ENCODE peak calls at places on chromosomes 1 and 21, in six cellular contexts. One of them, this sample, is unnamed.

GRCh38 chr1:67118191-67118590 is 16.6 kb downstream of the C1orf141 start:
- DNase-seq in astrocyte of the spinal cord: no peak
- DNase-seq in fibroblast of the aortic adventitia: no peak
- DNase-seq in AG09309: no peak
- DNase-seq in psoas muscle: no peak
- DNase-seq in uterus: no peak
- DNase-seq in this sample: no peak

GRCh38 chr1:34796990-34797389 is 4.2 kb downstream of the GJA4 start:
- DNase-seq in fibroblast of the aortic adventitia: no peak
- DNase-seq in uterus: no peak
- DNase-seq in psoas muscle: no peak
- DNase-seq in AG09309: no peak
- DNase-seq in astrocyte of the spinal cord: no peak
- DNase-seq in this sample: no peak

GRCh38 chr1:157994704-157995540 is 1.5 kb downstream of the KIRREL1 start:
- DNase-seq in uterus: peak
- DNase-seq in fibroblast of the aortic adventitia: peak
- DNase-seq in psoas muscle: peak
- DNase-seq in astrocyte of the spinal cord: peak
- DNase-seq in AG09309: no peak
- DNase-seq in this sample: no peak

GRCh38 chr1:167687919-167688519 is 33.8 kb upstream of the MPZL1 start:
- DNase-seq in uterus: peak
- DNase-seq in psoas muscle: no peak
- DNase-seq in fibroblast of the aortic adventitia: peak
- DNase-seq in AG09309: peak
- DNase-seq in astrocyte of the spinal cord: peak
- DNase-seq in this sample: no peak

GRCh38 chr1:211258310-211258755 is 833 bp upstream of the RCOR3 start:
- DNase-seq in AG09309: no peak
- DNase-seq in fibroblast of the aortic adventitia: peak
- DNase-seq in uterus: peak
- DNase-seq in psoas muscle: peak
- DNase-seq in astrocyte of the spinal cord: peak
- DNase-seq in this sample: peak

GRCh38 chr1:97797403-97798183 is 123.2 kb downstream of the DPYD start:
- DNase-seq in psoas muscle: no peak
- DNase-seq in fibroblast of the aortic adventitia: peak
- DNase-seq in AG09309: no peak
- DNase-seq in astrocyte of the spinal cord: peak
- DNase-seq in uterus: peak
- DNase-seq in this sample: no peak

GRCh38 chr21:37193676-37194075 is 73.5 kb downstream of the VPS26C start:
- DNase-seq in psoas muscle: no peak
- DNase-seq in astrocyte of the spinal cord: no peak
- DNase-seq in AG09309: no peak
- DNase-seq in fibroblast of the aortic adventitia: no peak
- DNase-seq in uterus: no peak
- DNase-seq in this sample: no peak

GRCh38 chr21:34621434-34622000 is 6.6 kb upstream of the RCAN1 start:
- DNase-seq in astrocyte of the spinal cord: no peak
- DNase-seq in psoas muscle: no peak
- DNase-seq in fibroblast of the aortic adventitia: no peak
- DNase-seq in uterus: no peak
- DNase-seq in AG09309: no peak
- DNase-seq in this sample: no peak

DNA sequence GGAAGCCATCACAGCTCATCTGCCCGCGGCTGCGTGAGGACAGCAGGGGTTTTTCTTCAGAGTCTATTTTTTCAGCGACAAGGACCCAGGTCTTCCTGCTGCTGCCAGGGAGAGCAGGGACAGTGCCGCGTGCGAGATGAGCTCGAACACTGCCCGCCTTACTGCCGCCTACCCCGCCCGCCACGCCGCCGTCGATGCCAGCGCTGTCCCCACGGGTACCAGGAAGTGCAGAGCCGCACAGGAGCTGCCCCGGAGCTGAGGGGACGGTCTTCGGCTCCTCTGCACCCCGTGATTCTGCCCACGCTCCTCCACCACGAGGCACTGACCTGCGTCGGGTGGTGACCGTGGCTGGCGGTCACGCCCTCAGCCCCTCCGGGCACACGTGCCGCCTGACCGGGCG is 79.1 kb downstream of the SKI start:
- DNase-seq in AG09309: no peak
- DNase-seq in astrocyte of the spinal cord: no peak
- DNase-seq in fibroblast of the aortic adventitia: no peak
- DNase-seq in uterus: no peak
- DNase-seq in psoas muscle: no peak
- DNase-seq in this sample: no peak
- TF ChIP-seq CTCF in AG09309: no peak
- TF ChIP-seq CTCF in astrocyte of the spinal cord: no peak
- TF ChIP-seq CTCF in fibroblast of the aortic adventitia: no peak
- TF ChIP-seq CTCF in uterus: no peak
- TF ChIP-seq CTCF in psoas muscle: no peak
- TF ChIP-seq CTCF in this sample: no peak

GRCh38 chr1:202596638-202597037 is 113.6 kb downstream of the SYT2 start:
- DNase-seq in fibroblast of the aortic adventitia: no peak
- DNase-seq in psoas muscle: no peak
- DNase-seq in uterus: no peak
- DNase-seq in astrocyte of the spinal cord: no peak
- DNase-seq in AG09309: no peak
- DNase-seq in this sample: no peak

GRCh38 chr1:202600432-202601041 is 109.7 kb downstream of the SYT2 start:
- DNase-seq in uterus: no peak
- DNase-seq in astrocyte of the spinal cord: no peak
- DNase-seq in fibroblast of the aortic adventitia: no peak
- DNase-seq in AG09309: no peak
- DNase-seq in psoas muscle: no peak
- DNase-seq in this sample: no peak

GRCh38 chr1:202605515-202605914 is 104.7 kb downstream of the SYT2 start:
- DNase-seq in uterus: peak
- DNase-seq in astrocyte of the spinal cord: no peak
- DNase-seq in fibroblast of the aortic adventitia: no peak
- DNase-seq in AG09309: no peak
- DNase-seq in psoas muscle: no peak
- DNase-seq in this sample: no peak

GRCh38 chr1:202597090-202597761 is 113.0 kb downstream of the SYT2 start:
- DNase-seq in astrocyte of the spinal cord: no peak
- DNase-seq in AG09309: no peak
- DNase-seq in fibroblast of the aortic adventitia: no peak
- DNase-seq in psoas muscle: no peak
- DNase-seq in uterus: no peak
- DNase-seq in this sample: no peak

DNA sequence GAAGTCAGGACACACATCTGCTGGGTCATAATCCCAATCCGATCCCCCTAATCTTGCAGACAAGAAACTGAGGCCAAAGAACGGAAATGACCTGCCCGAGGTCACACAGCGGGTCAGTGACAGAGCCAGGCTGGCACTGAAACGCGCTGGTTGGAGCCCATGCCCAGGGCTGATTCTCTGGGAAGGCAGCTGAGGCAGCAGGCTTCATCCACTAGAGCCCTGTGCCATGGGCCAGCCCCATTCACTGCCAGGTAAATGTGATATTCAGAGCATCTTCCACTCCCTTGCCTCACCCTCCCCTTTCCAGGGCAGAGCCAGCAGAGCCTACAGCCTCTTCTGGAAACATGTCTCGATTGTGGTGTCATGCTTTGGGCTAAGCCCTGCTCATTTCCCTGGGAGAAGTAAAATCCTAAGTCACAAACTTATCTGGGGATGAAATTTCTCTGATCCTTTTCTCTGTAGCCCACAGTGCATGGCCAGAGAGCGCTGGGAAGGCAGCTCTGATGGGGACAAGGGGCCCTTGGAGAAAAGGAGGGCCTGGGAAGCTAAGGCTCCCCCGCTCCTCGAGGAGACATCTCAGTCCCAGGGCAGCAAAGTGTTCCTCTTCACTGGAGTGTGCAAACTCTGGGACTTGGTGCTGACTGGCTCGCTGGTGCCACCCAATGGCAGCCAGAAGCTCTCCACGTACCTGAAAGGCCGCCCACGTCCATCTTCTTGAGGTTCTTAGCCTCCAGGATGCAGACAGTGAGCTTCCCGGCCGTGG is 110.4 kb downstream of the SYT2 start:
- DNase-seq in AG09309: peak
- DNase-seq in uterus: peak
- DNase-seq in psoas muscle: peak
- DNase-seq in fibroblast of the aortic adventitia: peak
- DNase-seq in astrocyte of the spinal cord: peak
- DNase-seq in this sample: no peak
- TF ChIP-seq CTCF in AG09309: peak
- TF ChIP-seq CTCF in uterus: peak
- TF ChIP-seq CTCF in psoas muscle: peak
- TF ChIP-seq CTCF in fibroblast of the aortic adventitia: peak
- TF ChIP-seq CTCF in astrocyte of the spinal cord: peak
- TF ChIP-seq CTCF in this sample: peak

GRCh38 chr1:233251321-233251720 is 44.2 kb downstream of the PCNX2 start:
- DNase-seq in fibroblast of the aortic adventitia: no peak
- DNase-seq in astrocyte of the spinal cord: no peak
- DNase-seq in uterus: no peak
- DNase-seq in AG09309: no peak
- DNase-seq in psoas muscle: no peak
- DNase-seq in this sample: no peak

GRCh38 chr1:233245191-233245765 is 50.2 kb downstream of the PCNX2 start:
- DNase-seq in fibroblast of the aortic adventitia: no peak
- DNase-seq in psoas muscle: no peak
- DNase-seq in AG09309: no peak
- DNase-seq in uterus: no peak
- DNase-seq in astrocyte of the spinal cord: no peak
- DNase-seq in this sample: no peak

GRCh38 chr1:233252436-233252835 is 43.1 kb downstream of the PCNX2 start:
- DNase-seq in uterus: peak
- DNase-seq in fibroblast of the aortic adventitia: no peak
- DNase-seq in AG09309: no peak
- DNase-seq in astrocyte of the spinal cord: no peak
- DNase-seq in psoas muscle: no peak
- DNase-seq in this sample: no peak

GRCh38 chr1:233244183-233244582 is 51.3 kb downstream of the PCNX2 start:
- DNase-seq in AG09309: peak
- DNase-seq in astrocyte of the spinal cord: no peak
- DNase-seq in psoas muscle: no peak
- DNase-seq in fibroblast of the aortic adventitia: peak
- DNase-seq in uterus: no peak
- DNase-seq in this sample: no peak

GRCh38 chr1:233248014-233248413 is 47.5 kb downstream of the PCNX2 start:
- DNase-seq in AG09309: no peak
- DNase-seq in fibroblast of the aortic adventitia: no peak
- DNase-seq in psoas muscle: no peak
- DNase-seq in astrocyte of the spinal cord: no peak
- DNase-seq in uterus: no peak
- DNase-seq in this sample: no peak
- TF ChIP-seq CTCF in AG09309: no peak
- TF ChIP-seq CTCF in fibroblast of the aortic adventitia: no peak
- TF ChIP-seq CTCF in psoas muscle: no peak
- TF ChIP-seq CTCF in astrocyte of the spinal cord: no peak
- TF ChIP-seq CTCF in uterus: no peak
- TF ChIP-seq CTCF in this sample: no peak

GRCh38 chr1:6272476-6273270 is 11.8 kb upstream of the GPR153 start:
- DNase-seq in astrocyte of the spinal cord: no peak
- DNase-seq in psoas muscle: no peak
- DNase-seq in AG09309: no peak
- DNase-seq in uterus: no peak
- DNase-seq in fibroblast of the aortic adventitia: no peak
- DNase-seq in this sample: no peak
- TF ChIP-seq CTCF in astrocyte of the spinal cord: peak
- TF ChIP-seq CTCF in psoas muscle: no peak
- TF ChIP-seq CTCF in AG09309: peak
- TF ChIP-seq CTCF in uterus: no peak
- TF ChIP-seq CTCF in fibroblast of the aortic adventitia: peak
- TF ChIP-seq CTCF in this sample: no peak

GRCh38 chr1:248688527-248689298 is 13.9 kb downstream of the OR14I1 start:
- DNase-seq in uterus: no peak
- DNase-seq in psoas muscle: no peak
- DNase-seq in AG09309: no peak
- DNase-seq in fibroblast of the aortic adventitia: no peak
- DNase-seq in astrocyte of the spinal cord: no peak
- DNase-seq in this sample: no peak

GRCh38 chr1:248691567-248692155 is 10.9 kb downstream of the OR14I1 start:
- DNase-seq in psoas muscle: no peak
- DNase-seq in fibroblast of the aortic adventitia: no peak
- DNase-seq in uterus: no peak
- DNase-seq in astrocyte of the spinal cord: no peak
- DNase-seq in AG09309: no peak
- DNase-seq in this sample: no peak

GRCh38 chr1:248681651-248682050 is 20.9 kb downstream of the OR14I1 start:
- DNase-seq in astrocyte of the spinal cord: no peak
- DNase-seq in psoas muscle: no peak
- DNase-seq in uterus: no peak
- DNase-seq in AG09309: no peak
- DNase-seq in fibroblast of the aortic adventitia: no peak
- DNase-seq in this sample: no peak

DNA sequence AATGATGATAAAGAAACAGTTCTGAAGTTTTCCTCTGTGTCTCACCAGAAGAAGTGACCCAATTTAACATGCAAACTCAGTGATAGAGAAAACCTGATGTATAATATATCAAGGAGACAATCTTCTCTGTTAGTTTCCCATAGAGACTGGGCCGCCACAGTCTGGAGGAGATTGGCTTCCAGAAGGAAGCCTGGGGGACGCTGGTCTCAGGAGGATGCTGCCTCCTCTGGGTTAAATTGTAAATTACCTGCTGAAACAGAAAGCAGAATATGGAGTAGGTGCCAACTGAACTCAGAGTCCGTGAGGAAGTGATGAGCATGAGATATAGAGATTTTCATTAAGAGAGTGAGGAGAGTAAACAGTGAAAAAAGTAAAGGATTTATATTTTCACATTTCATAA is 15.8 kb downstream of the OR14I1 start:
- DNase-seq in AG09309: no peak
- DNase-seq in uterus: no peak
- DNase-seq in fibroblast of the aortic adventitia: no peak
- DNase-seq in astrocyte of the spinal cord: no peak
- DNase-seq in psoas muscle: no peak
- DNase-seq in this sample: no peak
- TF ChIP-seq CTCF in AG09309: no peak
- TF ChIP-seq CTCF in uterus: no peak
- TF ChIP-seq CTCF in fibroblast of the aortic adventitia: no peak
- TF ChIP-seq CTCF in astrocyte of the spinal cord: no peak
- TF ChIP-seq CTCF in psoas muscle: no peak
- TF ChIP-seq CTCF in this sample: peak